ENCODE peak calls at places on chromosomes 2 and 18, in ten cellular contexts. One of them, this sample, is unnamed.

GRCh38 chr2:168781191-168781818 is 21.1 kb upstream of the NOSTRIN start:
- DNase-seq in GM23338: no peak
- DNase-seq in fibroblast of lung: peak
- DNase-seq in GM12878: no peak
- DNase-seq in H9: no peak
- DNase-seq in K562: no peak
- DNase-seq in keratinocyte: no peak
- DNase-seq in endothelial cell of umbilical vein: peak
- DNase-seq in HepG2: no peak
- DNase-seq in mammary epithelial cell: no peak
- DNase-seq in this sample: no peak

GRCh38 chr2:22282215-22282614 is 1102.8 kb upstream of the KLHL29 start:
- DNase-seq in keratinocyte: no peak
- DNase-seq in HepG2: no peak
- DNase-seq in H9: no peak
- DNase-seq in K562: no peak
- DNase-seq in fibroblast of lung: no peak
- DNase-seq in mammary epithelial cell: no peak
- DNase-seq in GM23338: no peak
- DNase-seq in GM12878: no peak
- DNase-seq in endothelial cell of umbilical vein: no peak
- DNase-seq in this sample: no peak

GRCh38 chr2:241309684-241310117 is 5.8 kb downstream of the HDLBP start:
- DNase-seq in HepG2: no peak
- DNase-seq in H9: no peak
- DNase-seq in endothelial cell of umbilical vein: no peak
- DNase-seq in GM12878: peak
- DNase-seq in mammary epithelial cell: peak
- DNase-seq in fibroblast of lung: peak
- DNase-seq in keratinocyte: no peak
- DNase-seq in GM23338: no peak
- DNase-seq in K562: no peak
- DNase-seq in this sample: peak

GRCh38 chr2:219073413-219074129 is 12.8 kb upstream of the IHH start:
- DNase-seq in endothelial cell of umbilical vein: peak
- DNase-seq in fibroblast of lung: peak
- DNase-seq in H9: peak
- DNase-seq in HepG2: peak
- DNase-seq in K562: peak
- DNase-seq in mammary epithelial cell: peak
- DNase-seq in GM23338: peak
- DNase-seq in GM12878: no peak
- DNase-seq in keratinocyte: no peak
- DNase-seq in this sample: peak

GRCh38 chr2:86016581-86016980 is 89.1 kb downstream of the POLR1A start:
- DNase-seq in fibroblast of lung: no peak
- DNase-seq in HepG2: no peak
- DNase-seq in keratinocyte: no peak
- DNase-seq in H9: no peak
- DNase-seq in GM23338: no peak
- DNase-seq in mammary epithelial cell: no peak
- DNase-seq in K562: no peak
- DNase-seq in endothelial cell of umbilical vein: no peak
- DNase-seq in GM12878: no peak
- DNase-seq in this sample: no peak

GRCh38 chr18:63137999-63138448 is 181.5 kb downstream of the BCL2 start:
- DNase-seq in H9: no peak
- DNase-seq in keratinocyte: no peak
- DNase-seq in HepG2: no peak
- DNase-seq in GM23338: no peak
- DNase-seq in GM12878: no peak
- DNase-seq in K562: no peak
- DNase-seq in mammary epithelial cell: no peak
- DNase-seq in endothelial cell of umbilical vein: peak
- DNase-seq in fibroblast of lung: no peak
- DNase-seq in this sample: no peak

GRCh38 chr18:56124186-56124585 is 514.2 kb downstream of the TXNL1 start:
- DNase-seq in mammary epithelial cell: peak
- DNase-seq in HepG2: no peak
- DNase-seq in H9: no peak
- DNase-seq in endothelial cell of umbilical vein: peak
- DNase-seq in GM12878: no peak
- DNase-seq in K562: no peak
- DNase-seq in GM23338: no peak
- DNase-seq in fibroblast of lung: peak
- DNase-seq in keratinocyte: peak
- DNase-seq in this sample: no peak

GRCh38 chr2:237894986-237895543 is 35.6 kb downstream of the RAMP1 start:
- DNase-seq in endothelial cell of umbilical vein: no peak
- DNase-seq in mammary epithelial cell: no peak
- DNase-seq in K562: no peak
- DNase-seq in fibroblast of lung: no peak
- DNase-seq in keratinocyte: no peak
- DNase-seq in HepG2: no peak
- DNase-seq in GM12878: no peak
- DNase-seq in H9: no peak
- DNase-seq in GM23338: no peak
- DNase-seq in this sample: peak

GRCh38 chr2:106163948-106164580 is 30.0 kb downstream of the UXS1 start:
- DNase-seq in GM12878: no peak
- DNase-seq in fibroblast of lung: peak
- DNase-seq in GM23338: peak
- DNase-seq in keratinocyte: no peak
- DNase-seq in K562: no peak
- DNase-seq in endothelial cell of umbilical vein: no peak
- DNase-seq in mammary epithelial cell: no peak
- DNase-seq in HepG2: no peak
- DNase-seq in H9: no peak
- DNase-seq in this sample: no peak

GRCh38 chr18:11859282-11859797 is 8.1 kb downstream of the CHMP1B start:
- DNase-seq in H9: no peak
- DNase-seq in endothelial cell of umbilical vein: no peak
- DNase-seq in K562: no peak
- DNase-seq in mammary epithelial cell: peak
- DNase-seq in fibroblast of lung: no peak
- DNase-seq in keratinocyte: peak
- DNase-seq in GM23338: no peak
- DNase-seq in HepG2: no peak
- DNase-seq in GM12878: no peak
- DNase-seq in this sample: no peak

GRCh38 chr2:187951470-187952218 is 340.0 kb upstream of the GULP1 start:
- DNase-seq in fibroblast of lung: no peak
- DNase-seq in endothelial cell of umbilical vein: no peak
- DNase-seq in GM23338: no peak
- DNase-seq in GM12878: no peak
- DNase-seq in mammary epithelial cell: no peak
- DNase-seq in H9: no peak
- DNase-seq in K562: no peak
- DNase-seq in keratinocyte: no peak
- DNase-seq in HepG2: no peak
- DNase-seq in this sample: no peak

GRCh38 chr2:129797489-129798300 is 181.8 kb upstream of the RAB6C start:
- DNase-seq in fibroblast of lung: no peak
- DNase-seq in mammary epithelial cell: no peak
- DNase-seq in GM23338: no peak
- DNase-seq in K562: no peak
- DNase-seq in endothelial cell of umbilical vein: no peak
- DNase-seq in HepG2: no peak
- DNase-seq in GM12878: no peak
- DNase-seq in keratinocyte: no peak
- DNase-seq in H9: no peak
- DNase-seq in this sample: no peak

GRCh38 chr2:237258146-237258545 is 155.8 kb downstream of the COL6A3 start:
- DNase-seq in K562: no peak
- DNase-seq in H9: peak
- DNase-seq in fibroblast of lung: no peak
- DNase-seq in endothelial cell of umbilical vein: no peak
- DNase-seq in GM12878: no peak
- DNase-seq in keratinocyte: no peak
- DNase-seq in HepG2: no peak
- DNase-seq in GM23338: peak
- DNase-seq in mammary epithelial cell: no peak
- DNase-seq in this sample: no peak

GRCh38 chr2:34012728-34013302 is 413.7 kb upstream of the FAM98A start:
- DNase-seq in H9: peak
- DNase-seq in endothelial cell of umbilical vein: peak
- DNase-seq in fibroblast of lung: peak
- DNase-seq in HepG2: peak
- DNase-seq in GM12878: no peak
- DNase-seq in keratinocyte: peak
- DNase-seq in mammary epithelial cell: peak
- DNase-seq in K562: no peak
- DNase-seq in GM23338: peak
- DNase-seq in this sample: no peak

GRCh38 chr2:185526156-185526555 is 212.4 kb upstream of the FSIP2 start:
- DNase-seq in fibroblast of lung: no peak
- DNase-seq in GM23338: no peak
- DNase-seq in HepG2: no peak
- DNase-seq in mammary epithelial cell: no peak
- DNase-seq in keratinocyte: no peak
- DNase-seq in endothelial cell of umbilical vein: no peak
- DNase-seq in H9: no peak
- DNase-seq in K562: no peak
- DNase-seq in GM12878: no peak
- DNase-seq in this sample: no peak

DNA sequence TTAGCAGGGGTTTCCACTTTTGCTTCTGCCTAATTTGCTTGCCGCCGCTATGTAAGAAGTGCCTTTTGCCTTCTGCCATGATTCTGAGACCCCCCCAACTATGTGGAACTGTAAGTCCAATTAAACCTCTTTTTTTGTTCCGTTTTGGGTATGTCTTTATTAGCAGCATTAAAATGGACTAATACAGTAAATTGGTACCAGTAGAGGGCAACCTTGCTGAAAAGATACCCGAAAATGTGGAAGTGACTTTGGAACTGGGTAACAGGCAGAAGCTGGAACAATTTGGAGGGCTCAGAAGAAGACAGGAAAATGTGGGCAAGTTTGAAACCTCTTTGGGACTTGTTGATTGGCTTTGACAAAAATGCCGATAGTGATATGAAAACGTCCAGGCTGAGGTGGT is 216.1 kb upstream of the FSIP2 start:
- DNase-seq in GM23338: peak
- DNase-seq in H9: no peak
- DNase-seq in fibroblast of lung: no peak
- DNase-seq in endothelial cell of umbilical vein: no peak
- DNase-seq in K562: no peak
- DNase-seq in HepG2: peak
- DNase-seq in keratinocyte: no peak
- DNase-seq in mammary epithelial cell: no peak
- DNase-seq in GM12878: no peak
- DNase-seq in this sample: no peak
- TF ChIP-seq CTCF in GM23338: peak
- TF ChIP-seq CTCF in H9: peak
- TF ChIP-seq CTCF in fibroblast of lung: no peak
- TF ChIP-seq CTCF in endothelial cell of umbilical vein: no peak
- TF ChIP-seq CTCF in K562: no peak
- TF ChIP-seq CTCF in HepG2: peak
- TF ChIP-seq CTCF in keratinocyte: no peak
- TF ChIP-seq CTCF in mammary epithelial cell: no peak
- TF ChIP-seq CTCF in GM12878: no peak
- TF ChIP-seq CTCF in this sample: no peak

DNA sequence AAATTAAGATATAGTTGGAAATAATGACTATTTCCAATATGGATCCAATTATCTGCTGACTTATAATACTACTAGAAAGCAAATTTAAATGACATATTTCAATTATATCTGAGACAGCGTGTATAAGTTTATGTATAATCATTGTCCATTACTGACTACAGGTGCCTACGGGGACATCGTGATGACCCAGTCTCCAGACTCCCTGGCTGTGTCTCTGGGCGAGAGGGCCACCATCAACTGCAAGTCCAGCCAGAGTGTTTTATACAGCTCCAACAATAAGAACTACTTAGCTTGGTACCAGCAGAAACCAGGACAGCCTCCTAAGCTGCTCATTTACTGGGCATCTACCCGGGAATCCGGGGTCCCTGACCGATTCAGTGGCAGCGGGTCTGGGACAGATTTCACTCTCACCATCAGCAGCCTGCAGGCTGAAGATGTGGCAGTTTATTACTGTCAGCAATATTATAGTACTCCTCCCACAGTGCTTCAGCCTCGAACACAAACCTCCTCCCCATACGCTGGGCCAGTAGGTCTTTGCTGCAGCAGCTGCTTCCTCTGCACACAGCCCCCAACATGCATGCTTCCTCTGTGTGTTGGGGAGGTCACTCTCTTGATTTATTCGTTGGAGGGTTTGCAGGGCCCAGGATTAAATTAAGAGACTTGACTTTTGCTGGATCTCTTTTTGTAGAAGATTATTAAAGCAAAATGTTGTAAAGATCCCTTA is 194.4 kb downstream of the RPIA start:
- DNase-seq in H9: no peak
- DNase-seq in GM12878: no peak
- DNase-seq in K562: no peak
- DNase-seq in fibroblast of lung: no peak
- DNase-seq in HepG2: no peak
- DNase-seq in keratinocyte: no peak
- DNase-seq in endothelial cell of umbilical vein: no peak
- DNase-seq in mammary epithelial cell: no peak
- DNase-seq in GM23338: no peak
- DNase-seq in this sample: no peak
- H2AFZ ChIP-seq in H9: no peak
- H2AFZ ChIP-seq in GM12878: peak
- H2AFZ ChIP-seq in K562: no peak
- H2AFZ ChIP-seq in fibroblast of lung: no peak
- H2AFZ ChIP-seq in HepG2: no peak
- H2AFZ ChIP-seq in keratinocyte: no peak
- H2AFZ ChIP-seq in endothelial cell of umbilical vein: no peak
- H2AFZ ChIP-seq in mammary epithelial cell: no peak
- H2AFZ ChIP-seq in GM23338: peak
- H2AFZ ChIP-seq in this sample: no peak

DNA sequence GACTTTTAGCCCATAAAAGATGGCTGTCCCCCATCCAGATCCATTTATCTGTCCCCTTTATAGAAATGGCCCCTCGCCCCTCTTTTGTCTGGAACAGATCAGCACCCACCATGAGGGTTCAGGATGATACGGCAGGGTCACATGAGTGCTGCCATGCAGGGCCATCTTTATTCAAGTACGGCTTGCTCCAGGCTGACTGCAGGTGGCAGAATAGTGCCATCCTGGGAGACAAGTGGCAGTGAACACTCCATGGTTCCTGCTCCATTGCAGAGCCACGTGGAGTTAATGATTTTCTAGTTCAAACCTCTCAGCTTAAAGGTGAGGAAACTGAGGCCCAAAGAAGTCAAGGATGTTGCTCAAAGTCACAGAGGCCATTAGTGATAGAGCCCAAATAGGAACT is 180.6 kb downstream of the CLIP4 start:
- DNase-seq in H9: peak
- DNase-seq in keratinocyte: no peak
- DNase-seq in endothelial cell of umbilical vein: no peak
- DNase-seq in HepG2: no peak
- DNase-seq in fibroblast of lung: peak
- DNase-seq in GM12878: no peak
- DNase-seq in K562: no peak
- DNase-seq in GM23338: peak
- DNase-seq in mammary epithelial cell: no peak
- DNase-seq in this sample: no peak
- TF ChIP-seq CTCF in H9: peak
- TF ChIP-seq CTCF in keratinocyte: peak
- TF ChIP-seq CTCF in endothelial cell of umbilical vein: no peak
- TF ChIP-seq CTCF in HepG2: peak
- TF ChIP-seq CTCF in fibroblast of lung: no peak
- TF ChIP-seq CTCF in GM12878: peak
- TF ChIP-seq CTCF in K562: no peak
- TF ChIP-seq CTCF in GM23338: peak
- TF ChIP-seq CTCF in mammary epithelial cell: peak
- TF ChIP-seq CTCF in this sample: peak

GRCh38 chr2:203691149-203691548 is 15.3 kb upstream of the CD28 start:
- DNase-seq in endothelial cell of umbilical vein: peak
- DNase-seq in fibroblast of lung: no peak
- DNase-seq in H9: no peak
- DNase-seq in GM23338: no peak
- DNase-seq in HepG2: peak
- DNase-seq in mammary epithelial cell: no peak
- DNase-seq in K562: no peak
- DNase-seq in GM12878: no peak
- DNase-seq in keratinocyte: no peak
- DNase-seq in this sample: no peak
- H2AFZ ChIP-seq in endothelial cell of umbilical vein: no peak
- H2AFZ ChIP-seq in fibroblast of lung: no peak
- H2AFZ ChIP-seq in H9: no peak
- H2AFZ ChIP-seq in GM23338: no peak
- H2AFZ ChIP-seq in HepG2: no peak
- H2AFZ ChIP-seq in mammary epithelial cell: no peak
- H2AFZ ChIP-seq in K562: no peak
- H2AFZ ChIP-seq in GM12878: no peak
- H2AFZ ChIP-seq in keratinocyte: no peak
- H2AFZ ChIP-seq in this sample: no peak